ENCODE peak calls at places on chromosome 9, in five cellular contexts. One of them, this sample, is unnamed.
A peak's percentile ranks its signal among the peaks of the same experiment; 100 is the strongest.

GRCh38 chr9:26809795-26810194 is 82.8 kb downstream of the CAAP1 start:
- DNase-seq in mesenteric fat pad: no peak
- DNase-seq in activated naive CD4-positive, alpha-beta T cell: no peak
- DNase-seq in HS-27A: peak; percentile 2
- DNase-seq in NCI-H774: no peak
- DNase-seq in this sample: peak; percentile 60

GRCh38 chr9:19424176-19424779 is 15.5 kb downstream of the ACER2 start:
- DNase-seq in mesenteric fat pad: no peak
- DNase-seq in HS-27A: no peak
- DNase-seq in activated naive CD4-positive, alpha-beta T cell: no peak
- DNase-seq in NCI-H774: no peak
- DNase-seq in this sample: peak; percentile 25

GRCh38 chr9:37840560-37841194 is 40.1 kb downstream of the DCAF10 start:
- DNase-seq in NCI-H774: no peak
- DNase-seq in activated naive CD4-positive, alpha-beta T cell: no peak
- DNase-seq in mesenteric fat pad: no peak
- DNase-seq in HS-27A: peak; percentile 30
- DNase-seq in this sample: peak; percentile 47

GRCh38 chr9:134210511-134210907 is 46.1 kb upstream of the RNU6ATAC start:
- DNase-seq in mesenteric fat pad: no peak
- DNase-seq in NCI-H774: no peak
- DNase-seq in activated naive CD4-positive, alpha-beta T cell: no peak
- DNase-seq in HS-27A: no peak
- DNase-seq in this sample: no peak

GRCh38 chr9:120913673-120914266 is 12.8 kb downstream of the TRAF1 start:
- DNase-seq in HS-27A: no peak
- DNase-seq in mesenteric fat pad: no peak
- DNase-seq in NCI-H774: no peak
- DNase-seq in activated naive CD4-positive, alpha-beta T cell: no peak
- DNase-seq in this sample: no peak

GRCh38 chr9:120971938-120972337 is 45.3 kb upstream of the TRAF1 start:
- DNase-seq in mesenteric fat pad: no peak
- DNase-seq in HS-27A: no peak
- DNase-seq in activated naive CD4-positive, alpha-beta T cell: no peak
- DNase-seq in NCI-H774: no peak
- DNase-seq in this sample: no peak

GRCh38 chr9:136091582-136092352 is 3.3 kb downstream of the NACC2 start:
- DNase-seq in HS-27A: no peak
- DNase-seq in mesenteric fat pad: no peak
- DNase-seq in activated naive CD4-positive, alpha-beta T cell: no peak
- DNase-seq in NCI-H774: no peak
- DNase-seq in this sample: no peak

GRCh38 chr9:114990901-114991300 is 60.5 kb upstream of the TNFSF8 start:
- DNase-seq in HS-27A: no peak
- DNase-seq in activated naive CD4-positive, alpha-beta T cell: no peak
- DNase-seq in mesenteric fat pad: no peak
- DNase-seq in NCI-H774: no peak
- DNase-seq in this sample: no peak

GRCh38 chr9:120936011-120936763 is 9.6 kb upstream of the TRAF1 start:
- DNase-seq in NCI-H774: peak; percentile 88
- DNase-seq in activated naive CD4-positive, alpha-beta T cell: peak; percentile 82
- DNase-seq in mesenteric fat pad: peak; percentile 95
- DNase-seq in HS-27A: peak; percentile 94
- DNase-seq in this sample: peak; percentile 94

GRCh38 chr9:3508531-3509374 is 17.0 kb downstream of the RFX3 start:
- DNase-seq in NCI-H774: peak; percentile 64
- DNase-seq in activated naive CD4-positive, alpha-beta T cell: no peak
- DNase-seq in mesenteric fat pad: no peak
- DNase-seq in HS-27A: no peak
- DNase-seq in this sample: no peak